ENCODE peak calls at places on chromosomes 13 and 19, in eight cellular contexts. W is A549, N is esophagus squamous epithelium, Y is IMR-90, Q is uterus, P is breast epithelium, L is body of pancreas, A is NB4. D is an unnamed sample.

GRCh38 chr13:100941377-100941776 is 266.8 kb upstream of the TMTC4 start:
- DNase-seq in W (no peak), N (no peak), Y (no peak), Q (no peak), P (no peak), L (no peak), A (no peak), D (no peak)

GRCh38 chr13:79405501-79405830 is 589 bp downstream of the RBM26 start:
- DNase-seq in W (peak), N (no peak), Y (no peak), Q (no peak), P (no peak), L (no peak), A (no peak), D (no peak)

GRCh38 chr19:13262450-13262849 is 112.2 kb downstream of the IER2 start:
- DNase-seq in W (peak), N (no peak), Y (peak), Q (peak), P (no peak), L (peak), A (peak), D (no peak)

GRCh38 chr13:25409938-25410337 is 38.2 kb downstream of the ATP8A2 start:
- DNase-seq in W (no peak), N (no peak), Y (no peak), Q (no peak), P (no peak), L (no peak), A (no peak), D (no peak)

GRCh38 chr13:27641711-27642502 is 20.2 kb downstream of the POLR1D start:
- DNase-seq in W (no peak), N (no peak), Y (no peak), Q (no peak), P (no peak), L (no peak), A (no peak), D (no peak)

GRCh38 chr19:24177686-24178085 is 90.7 kb downstream of the ZNF254 start:
- DNase-seq in W (no peak), N (no peak), Y (no peak), Q (no peak), P (no peak), L (no peak), A (no peak), D (no peak)

GRCh38 chr13:73421310-73421912 is 362.6 kb downstream of the KLF5 start:
- DNase-seq in W (no peak), N (no peak), Y (peak), Q (no peak), P (no peak), L (peak), A (no peak), D (peak)

GRCh38 chr19:13104848-13105646 is 2.4 kb upstream of the LYL1 start:
- DNase-seq in W (no peak), N (no peak), Y (no peak), Q (peak), P (no peak), L (no peak), A (no peak), D (no peak)

GRCh38 chr19:30023330-30023729 is 81.3 kb downstream of the URI1 start:
- DNase-seq in W (no peak), N (no peak), Y (no peak), Q (no peak), P (no peak), L (no peak), A (peak), D (no peak)

GRCh38 chr19:50419022-50419579 is 363 bp downstream of the SPIB start:
- DNase-seq in W (no peak), N (no peak), Y (no peak), Q (no peak), P (no peak), L (no peak), A (no peak), D (no peak)

GRCh38 chr19:20273951-20274578 is 107.1 kb downstream of the ZNF486 start:
- DNase-seq in W (no peak), N (no peak), Y (no peak), Q (no peak), P (no peak), L (no peak), A (no peak), D (no peak)

GRCh38 chr13:49627831-49628652 is at the start of gene ARL11:
- DNase-seq in W (no peak), N (peak), Y (no peak), Q (no peak), P (peak), L (peak), A (peak), D (no peak)
- H3K4me3 ChIP-seq in W (no peak), N (peak), Y (no peak), Q (no peak), P (peak), L (no peak), A (peak), D (no peak)

GRCh38 chr19:48458016-48458415 is 2.6 kb downstream of the KCNJ14 start:
- DNase-seq in W (no peak), N (no peak), Y (no peak), Q (no peak), P (no peak), L (no peak), A (peak), D (no peak)

GRCh38 chr19:48465215-48465614 is 4.0 kb upstream of the CYTH2 start:
- DNase-seq in W (no peak), N (no peak), Y (no peak), Q (no peak), P (no peak), L (no peak), A (no peak), D (no peak)

GRCh38 chr19:48466571-48467325 is 2.4 kb upstream of the CYTH2 start:
- DNase-seq in W (no peak), N (no peak), Y (peak), Q (no peak), P (no peak), L (no peak), A (no peak), D (no peak)

GRCh38 chr19:48461651-48461981 is 6.2 kb downstream of the KCNJ14 start:
- DNase-seq in W (no peak), N (no peak), Y (no peak), Q (no peak), P (no peak), L (no peak), A (no peak), D (no peak)

DNA sequence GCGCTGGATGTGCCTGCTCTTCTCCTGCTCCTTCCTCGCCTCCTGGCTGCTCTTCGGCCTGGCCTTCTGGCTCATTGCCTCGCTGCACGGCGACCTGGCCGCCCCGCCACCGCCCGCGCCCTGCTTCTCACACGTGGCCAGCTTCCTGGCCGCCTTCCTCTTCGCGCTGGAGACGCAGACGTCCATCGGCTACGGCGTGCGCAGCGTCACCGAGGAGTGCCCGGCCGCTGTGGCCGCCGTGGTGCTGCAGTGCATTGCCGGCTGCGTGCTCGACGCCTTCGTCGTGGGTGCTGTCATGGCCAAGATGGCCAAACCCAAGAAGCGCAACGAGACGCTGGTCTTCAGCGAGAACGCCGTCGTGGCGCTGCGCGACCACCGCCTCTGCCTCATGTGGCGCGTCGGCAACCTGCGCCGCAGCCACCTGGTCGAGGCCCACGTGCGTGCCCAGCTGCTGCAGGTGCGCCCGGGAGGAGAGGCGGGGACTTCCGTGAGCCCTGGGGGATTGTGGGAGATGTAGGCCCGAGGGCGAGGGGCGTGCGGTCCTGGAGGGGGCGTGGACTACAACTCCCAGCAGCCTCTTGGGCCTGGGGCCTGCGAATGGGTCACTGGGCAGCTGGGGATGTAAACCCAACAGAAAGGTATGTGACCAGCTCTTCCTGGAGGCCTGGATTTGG is 6.7 kb downstream of the KCNJ14 start:
- DNase-seq in W (no peak), N (no peak), Y (no peak), Q (no peak), P (no peak), L (no peak), A (peak), D (no peak)
- TF ChIP-seq POLR2A in W (no peak), N (no peak), Y (no peak), Q (no peak), P (no peak), L (no peak), A (no peak), D (no peak)

GRCh38 chr19:35488677-35489076 is 1.6 kb downstream of the KRTDAP start:
- DNase-seq in W (no peak), N (no peak), Y (no peak), Q (no peak), P (no peak), L (no peak), A (no peak), D (no peak)
- H3K4me3 ChIP-seq in W (no peak), N (no peak), Y (no peak), Q (no peak), P (no peak), L (no peak), A (no peak), D (no peak)

DNA sequence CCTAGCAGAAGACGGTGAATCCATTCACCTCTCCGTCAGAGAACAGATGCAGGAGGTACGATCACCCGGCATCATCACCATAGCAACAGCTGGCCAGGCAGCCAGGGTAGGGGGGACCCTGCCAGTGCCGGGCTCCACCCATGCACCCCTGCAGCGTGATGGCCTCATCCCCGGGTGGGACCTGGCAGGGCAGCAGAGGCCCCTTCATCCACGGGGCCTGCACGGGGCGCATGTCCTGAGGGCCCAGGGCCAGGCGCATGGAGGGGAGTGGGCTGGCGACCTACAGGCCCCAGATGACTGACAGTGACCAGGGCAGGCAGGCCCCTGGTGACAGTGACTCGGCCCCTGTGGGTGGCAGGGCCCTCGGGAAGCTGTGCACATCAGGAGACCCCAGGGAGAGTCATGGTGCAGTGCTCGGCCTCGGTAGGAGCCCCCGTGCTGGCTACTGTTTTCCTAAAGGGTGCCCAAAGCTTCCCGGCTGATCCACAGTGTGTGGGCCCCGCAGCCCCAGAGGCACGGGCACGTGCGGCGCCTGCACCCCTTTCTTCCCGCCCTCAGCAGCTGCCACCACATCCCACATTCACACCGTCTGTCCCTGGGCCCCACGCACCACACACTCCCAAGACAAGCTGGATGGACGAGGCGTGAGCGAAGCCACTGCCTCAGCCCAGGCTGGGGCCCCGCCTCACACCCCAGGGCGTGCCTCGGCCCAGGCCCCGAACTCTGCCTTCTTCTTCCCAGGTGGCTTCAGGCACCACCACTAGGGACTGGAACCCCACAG is 4.8 kb downstream of the RNF126 start:
- DNase-seq in W (no peak), N (no peak), Y (no peak), Q (no peak), P (no peak), L (no peak), A (no peak), D (no peak)
- TF ChIP-seq POLR2A in W (no peak), N (no peak), Y (no peak), Q (no peak), P (no peak), L (no peak), A (no peak), D (no peak)

DNA sequence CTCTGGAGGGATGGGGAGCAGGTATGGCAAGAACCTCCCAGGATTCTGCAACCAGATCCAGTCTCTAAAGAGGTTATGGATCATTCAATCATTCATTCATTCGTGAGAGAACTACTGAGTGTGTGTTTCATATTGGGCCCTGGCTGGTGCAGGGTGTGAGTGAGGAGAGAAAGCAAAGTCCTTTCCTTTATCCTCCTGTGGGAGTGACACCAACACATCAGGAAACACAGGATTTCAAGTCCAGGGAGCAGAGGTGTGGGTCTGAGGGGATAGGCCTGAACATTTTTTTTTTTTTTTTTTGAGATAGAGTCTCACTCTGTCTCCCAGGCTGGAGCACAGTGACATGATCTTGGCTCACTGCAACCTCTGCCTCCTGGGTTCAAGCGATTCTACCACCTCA is 3.3 kb downstream of the CEACAM1 start:
- DNase-seq in W (no peak), N (no peak), Y (no peak), Q (no peak), P (no peak), L (no peak), A (no peak), D (no peak)
- H3K4me3 ChIP-seq in W (no peak), N (no peak), Y (no peak), Q (no peak), P (peak), L (no peak), A (no peak), D (no peak)

GRCh38 chr19:48330012-48330681 is 4.8 kb downstream of the EMP3 start:
- DNase-seq in W (no peak), N (peak), Y (no peak), Q (peak), P (peak), L (peak), A (peak), D (peak)

GRCh38 chr19:48332351-48332661 is 7.0 kb downstream of the EMP3 start:
- DNase-seq in W (no peak), N (no peak), Y (no peak), Q (no peak), P (no peak), L (no peak), A (no peak), D (no peak)

GRCh38 chr19:48333467-48334384 is 8.4 kb downstream of the EMP3 start:
- DNase-seq in W (peak), N (peak), Y (peak), Q (peak), P (peak), L (peak), A (peak), D (peak)

GRCh38 chr19:48329167-48329891 is 4.0 kb downstream of the EMP3 start:
- DNase-seq in W (no peak), N (no peak), Y (peak), Q (peak), P (no peak), L (no peak), A (peak), D (no peak)

GRCh38 chr19:48332662-48333466 is 7.5 kb downstream of the EMP3 start:
- DNase-seq in W (peak), N (peak), Y (peak), Q (peak), P (peak), L (peak), A (peak), D (peak)
- TF ChIP-seq POLR2A in W (no peak), N (peak), Y (peak), Q (peak), P (no peak), L (peak), A (peak), D (peak)